ENCODE peak calls at places on chromosomes 16 and 17, in seven cellular contexts. One of them, this sample, is unnamed.

GRCh38 chr17:45248132-45248936 is 13.6 kb downstream of the SPATA32 start:
- DNase-seq in A673: no peak
- DNase-seq in foreskin melanocyte: no peak
- DNase-seq in transverse colon: peak; percentile 83
- DNase-seq in stimulated activated effector memory CD8-positive, alpha-beta T cell treated with anti-CD3 and anti-CD28 coated beads, Interleukin-12 subunit alpha, Interleukin-12 subunit beta, amount 100 ng/mL, for 72 hours: peak; percentile 86
- DNase-seq in OCI-LY7: peak; percentile 90
- DNase-seq in NCI-H1694: no peak
- DNase-seq in this sample: peak; percentile 30

GRCh38 chr17:11996722-11997146 is 541 bp downstream of the ZNF18 start:
- DNase-seq in foreskin melanocyte: peak; percentile 45
- DNase-seq in OCI-LY7: peak; percentile 63
- DNase-seq in NCI-H1694: peak; percentile 10
- DNase-seq in A673: peak; percentile 68
- DNase-seq in stimulated activated effector memory CD8-positive, alpha-beta T cell treated with anti-CD3 and anti-CD28 coated beads, Interleukin-12 subunit alpha, Interleukin-12 subunit beta, amount 100 ng/mL, for 72 hours: no peak
- DNase-seq in transverse colon: peak; percentile 55
- DNase-seq in this sample: no peak

GRCh38 chr16:54632821-54633220 is 297.8 kb upstream of the IRX5 start:
- DNase-seq in NCI-H1694: no peak
- DNase-seq in A673: no peak
- DNase-seq in OCI-LY7: no peak
- DNase-seq in transverse colon: no peak
- DNase-seq in foreskin melanocyte: no peak
- DNase-seq in stimulated activated effector memory CD8-positive, alpha-beta T cell treated with anti-CD3 and anti-CD28 coated beads, Interleukin-12 subunit alpha, Interleukin-12 subunit beta, amount 100 ng/mL, for 72 hours: no peak
- DNase-seq in this sample: no peak

GRCh38 chr17:61402073-61402541 is 2.5 kb downstream of the TBX2 start:
- DNase-seq in A673: no peak
- DNase-seq in foreskin melanocyte: no peak
- DNase-seq in stimulated activated effector memory CD8-positive, alpha-beta T cell treated with anti-CD3 and anti-CD28 coated beads, Interleukin-12 subunit alpha, Interleukin-12 subunit beta, amount 100 ng/mL, for 72 hours: no peak
- DNase-seq in NCI-H1694: no peak
- DNase-seq in transverse colon: no peak
- DNase-seq in OCI-LY7: no peak
- DNase-seq in this sample: no peak

GRCh38 chr16:26987631-26988030 is 79.1 kb upstream of the C16orf82 start:
- DNase-seq in stimulated activated effector memory CD8-positive, alpha-beta T cell treated with anti-CD3 and anti-CD28 coated beads, Interleukin-12 subunit alpha, Interleukin-12 subunit beta, amount 100 ng/mL, for 72 hours: no peak
- DNase-seq in OCI-LY7: no peak
- DNase-seq in A673: no peak
- DNase-seq in foreskin melanocyte: no peak
- DNase-seq in NCI-H1694: no peak
- DNase-seq in transverse colon: peak; percentile 7
- DNase-seq in this sample: no peak

GRCh38 chr17:66426397-66427033 is 124.1 kb downstream of the PRKCA start:
- DNase-seq in A673: peak; percentile 75
- DNase-seq in transverse colon: peak; percentile 26
- DNase-seq in foreskin melanocyte: no peak
- DNase-seq in NCI-H1694: no peak
- DNase-seq in stimulated activated effector memory CD8-positive, alpha-beta T cell treated with anti-CD3 and anti-CD28 coated beads, Interleukin-12 subunit alpha, Interleukin-12 subunit beta, amount 100 ng/mL, for 72 hours: peak; percentile 57
- DNase-seq in OCI-LY7: peak; percentile 41
- DNase-seq in this sample: no peak

GRCh38 chr16:88781140-88782077 is 3.6 kb downstream of the PIEZO1 start:
- DNase-seq in OCI-LY7: peak; percentile 58
- DNase-seq in A673: no peak
- DNase-seq in NCI-H1694: no peak
- DNase-seq in foreskin melanocyte: no peak
- DNase-seq in transverse colon: peak; percentile 73
- DNase-seq in stimulated activated effector memory CD8-positive, alpha-beta T cell treated with anti-CD3 and anti-CD28 coated beads, Interleukin-12 subunit alpha, Interleukin-12 subunit beta, amount 100 ng/mL, for 72 hours: peak; percentile 83
- DNase-seq in this sample: no peak

GRCh38 chr17:77637807-77638182 is 320.7 kb upstream of the TNRC6C start:
- DNase-seq in stimulated activated effector memory CD8-positive, alpha-beta T cell treated with anti-CD3 and anti-CD28 coated beads, Interleukin-12 subunit alpha, Interleukin-12 subunit beta, amount 100 ng/mL, for 72 hours: no peak
- DNase-seq in foreskin melanocyte: no peak
- DNase-seq in A673: no peak
- DNase-seq in NCI-H1694: no peak
- DNase-seq in transverse colon: no peak
- DNase-seq in OCI-LY7: no peak
- DNase-seq in this sample: no peak

GRCh38 chr17:77733576-77734296 is 224.8 kb upstream of the TNRC6C start:
- DNase-seq in foreskin melanocyte: no peak
- DNase-seq in OCI-LY7: no peak
- DNase-seq in NCI-H1694: peak; percentile 43
- DNase-seq in transverse colon: no peak
- DNase-seq in stimulated activated effector memory CD8-positive, alpha-beta T cell treated with anti-CD3 and anti-CD28 coated beads, Interleukin-12 subunit alpha, Interleukin-12 subunit beta, amount 100 ng/mL, for 72 hours: no peak
- DNase-seq in A673: no peak
- DNase-seq in this sample: no peak

GRCh38 chr16:73020409-73020884 is 27.5 kb downstream of the ZFHX3 start:
- DNase-seq in foreskin melanocyte: peak; percentile 82
- DNase-seq in OCI-LY7: no peak
- DNase-seq in A673: no peak
- DNase-seq in NCI-H1694: no peak
- DNase-seq in stimulated activated effector memory CD8-positive, alpha-beta T cell treated with anti-CD3 and anti-CD28 coated beads, Interleukin-12 subunit alpha, Interleukin-12 subunit beta, amount 100 ng/mL, for 72 hours: no peak
- DNase-seq in transverse colon: peak; percentile 69
- DNase-seq in this sample: no peak

GRCh38 chr16:16144416-16144815 is 78.9 kb downstream of the ABCC6 start:
- DNase-seq in foreskin melanocyte: no peak
- DNase-seq in OCI-LY7: no peak
- DNase-seq in stimulated activated effector memory CD8-positive, alpha-beta T cell treated with anti-CD3 and anti-CD28 coated beads, Interleukin-12 subunit alpha, Interleukin-12 subunit beta, amount 100 ng/mL, for 72 hours: no peak
- DNase-seq in A673: no peak
- DNase-seq in transverse colon: no peak
- DNase-seq in NCI-H1694: no peak
- DNase-seq in this sample: no peak

GRCh38 chr17:27519550-27519949 is 63.3 kb downstream of the KSR1 start:
- DNase-seq in NCI-H1694: no peak
- DNase-seq in transverse colon: no peak
- DNase-seq in A673: no peak
- DNase-seq in stimulated activated effector memory CD8-positive, alpha-beta T cell treated with anti-CD3 and anti-CD28 coated beads, Interleukin-12 subunit alpha, Interleukin-12 subunit beta, amount 100 ng/mL, for 72 hours: no peak
- DNase-seq in foreskin melanocyte: no peak
- DNase-seq in OCI-LY7: no peak
- DNase-seq in this sample: no peak

GRCh38 chr17:20196314-20196713 is 187.2 kb downstream of the SPECC1 start:
- DNase-seq in foreskin melanocyte: no peak
- DNase-seq in OCI-LY7: no peak
- DNase-seq in transverse colon: no peak
- DNase-seq in stimulated activated effector memory CD8-positive, alpha-beta T cell treated with anti-CD3 and anti-CD28 coated beads, Interleukin-12 subunit alpha, Interleukin-12 subunit beta, amount 100 ng/mL, for 72 hours: no peak
- DNase-seq in A673: no peak
- DNase-seq in NCI-H1694: no peak
- DNase-seq in this sample: no peak